ENCODE peak calls at places on chromosome 7, in five cellular contexts. Q is mucosa of descending colon, I is GM06990, P is astrocyte of the spinal cord, A is GM12864. F is an unnamed sample.

GRCh38 chr7:2814682-2815522 is 29.2 kb downstream of the GNA12 start:
- DNase-seq in Q (no peak), I (no peak), P (peak; percentile 82), A (no peak), F (no peak)

GRCh38 chr7:95482398-95482797 is 3.3 kb upstream of the ASB4 start:
- DNase-seq in Q (no peak), I (no peak), P (no peak), A (no peak), F (no peak)

GRCh38 chr7:44143606-44144250 is 2.6 kb upstream of the MYL7 start:
- DNase-seq in Q (no peak), I (no peak), P (no peak), A (no peak), F (no peak)

GRCh38 chr7:33774762-33775523 is 130.4 kb upstream of the BMPER start:
- DNase-seq in Q (no peak), I (no peak), P (peak; percentile 85), A (no peak), F (no peak)

GRCh38 chr7:13945670-13946069 is 43.8 kb downstream of the ETV1 start:
- DNase-seq in Q (no peak), I (no peak), P (peak; percentile 70), A (no peak), F (peak; percentile 1)

GRCh38 chr7:158868754-158869410 is 12.5 kb downstream of the DYNC2I1 start:
- DNase-seq in Q (no peak), I (no peak), P (no peak), A (no peak), F (no peak)

GRCh38 chr7:143492043-143492471 is 14.4 kb downstream of the TAS2R41 start:
- DNase-seq in Q (no peak), I (no peak), P (peak; percentile 74), A (no peak), F (no peak)

GRCh38 chr7:28136420-28136819 is 44.2 kb downstream of the JAZF1 start:
- DNase-seq in Q (no peak), I (no peak), P (no peak), A (no peak), F (no peak)

GRCh38 chr7:131027287-131027773 is 293.3 kb upstream of the KLF14 start:
- DNase-seq in Q (no peak), I (no peak), P (no peak), A (no peak), F (peak; percentile 41)

GRCh38 chr7:5613607-5614006 is 167.9 kb downstream of the RNF216 start:
- DNase-seq in Q (no peak), I (no peak), P (no peak), A (no peak), F (no peak)

GRCh38 chr7:46626261-46627037 is 705.4 kb upstream of the IGFBP3 start:
- DNase-seq in Q (no peak), I (no peak), P (no peak), A (no peak), F (peak; percentile 49)

GRCh38 chr7:102400360-102400759 is 4.2 kb downstream of the PRKRIP1 start:
- DNase-seq in Q (no peak), I (no peak), P (no peak), A (no peak), F (no peak)

GRCh38 chr7:31883761-31884164 is 186.4 kb downstream of the PDE1C start:
- DNase-seq in Q (no peak), I (peak; percentile 68), P (peak; percentile 35), A (no peak), F (peak; percentile 64)

GRCh38 chr7:100901921-100902332 is 6.2 kb upstream of the ACHE start:
- DNase-seq in Q (peak; percentile 63), I (no peak), P (no peak), A (no peak), F (no peak)

GRCh38 chr7:117127585-117128168 is 174.4 kb downstream of the ST7 start:
- DNase-seq in Q (no peak), I (no peak), P (peak; percentile 73), A (no peak), F (peak; percentile 73)

GRCh38 chr7:114070246-114070645 is 151.4 kb upstream of the PPP1R3A start:
- DNase-seq in Q (no peak), I (no peak), P (no peak), A (no peak), F (no peak)

GRCh38 chr7:14950013-14950412 is 47.5 kb upstream of the DGKB start:
- DNase-seq in Q (no peak), I (no peak), P (no peak), A (no peak), F (no peak)

GRCh38 chr7:434891-435486 is 84.7 kb downstream of the PDGFA start:
- DNase-seq in Q (peak; percentile 19), I (no peak), P (no peak), A (no peak), F (no peak)

GRCh38 chr7:45001138-45001694 is 1.2 kb downstream of the CCM2 start:
- DNase-seq in Q (no peak), I (peak; percentile 67), P (no peak), A (no peak), F (peak; percentile 76)

GRCh38 chr7:27110163-27110976 is 7.9 kb upstream of the HOXA2 start:
- DNase-seq in Q (peak; percentile 82), I (no peak), P (peak; percentile 97), A (no peak), F (no peak)

GRCh38 chr7:74429153-74429747 is 24.5 kb upstream of the GTF2IRD1 start:
- DNase-seq in Q (no peak), I (no peak), P (peak; percentile 73), A (no peak), F (no peak)

GRCh38 chr7:143376396-143376795 is 4.7 kb upstream of the ZYX start:
- DNase-seq in Q (peak; percentile 39), I (no peak), P (no peak), A (no peak), F (no peak)

GRCh38 chr7:121960678-121961461 is 87.9 kb downstream of the PTPRZ1 start:
- DNase-seq in Q (no peak), I (no peak), P (peak; percentile 78), A (no peak), F (no peak)

GRCh38 chr7:40538281-40538680 is 403.5 kb downstream of the SUGCT start:
- DNase-seq in Q (no peak), I (no peak), P (peak; percentile 32), A (no peak), F (no peak)

GRCh38 chr7:74354009-74354408 is 64.8 kb downstream of the CLIP2 start:
- DNase-seq in Q (no peak), I (no peak), P (no peak), A (no peak), F (no peak)

GRCh38 chr7:88363249-88363648 is 56.6 kb upstream of the STEAP4 start:
- DNase-seq in Q (no peak), I (no peak), P (no peak), A (no peak), F (no peak)

GRCh38 chr7:50595538-50596102 is 30.4 kb upstream of the DDC start:
- DNase-seq in Q (no peak), I (no peak), P (peak; percentile 46), A (no peak), F (peak; percentile 49)

GRCh38 chr7:98240961-98241673 is 10.9 kb downstream of the TECPR1 start:
- DNase-seq in Q (no peak), I (no peak), P (peak; percentile 46), A (no peak), F (peak; percentile 71)

GRCh38 chr7:95324396-95324795 is at the start of gene PON1:
- DNase-seq in Q (peak; percentile 45), I (peak; percentile 50), P (no peak), A (no peak), F (peak; percentile 27)

GRCh38 chr7:33804261-33804660 is 101.1 kb upstream of the BMPER start:
- DNase-seq in Q (no peak), I (no peak), P (no peak), A (no peak), F (no peak)

DNA sequence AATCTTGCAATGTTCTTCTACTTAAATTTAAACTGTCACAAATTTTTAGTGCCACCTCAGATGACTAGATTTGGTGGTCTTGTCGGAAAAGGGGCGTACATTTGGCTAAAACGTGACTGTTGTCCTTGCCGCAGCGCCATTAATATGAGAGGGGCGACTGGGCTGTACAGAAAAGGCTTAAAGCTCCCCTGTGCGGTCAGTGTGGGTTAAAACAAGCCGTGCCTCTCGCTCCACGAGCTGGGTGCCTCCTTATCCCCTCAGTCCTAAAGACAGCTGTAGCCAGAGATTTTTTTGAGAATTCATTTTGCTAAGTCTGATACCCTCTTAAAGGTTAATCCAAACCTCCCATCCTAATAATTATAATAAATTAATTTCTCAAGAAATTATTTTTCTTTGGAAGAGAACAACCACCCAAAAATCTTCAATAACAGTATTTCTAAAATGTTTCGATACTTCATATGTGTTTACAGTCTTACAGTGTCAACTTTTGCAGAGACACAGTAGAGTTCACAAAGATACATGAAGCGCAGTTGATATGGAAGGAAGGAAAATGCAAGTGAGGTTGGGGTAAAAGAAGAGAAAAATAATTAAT is 68.6 kb downstream of the C7orf25 start:
- DNase-seq in Q (no peak), I (no peak), P (peak; percentile 47), A (no peak), F (peak; percentile 3)
- H3K4me3 ChIP-seq in Q (no peak overlapping the region), I (no peak overlapping the region), P (peak overlapping the region; percentile 9), A (no peak overlapping the region), F (no peak overlapping the region)

GRCh38 chr7:105399043-105399725 is 10.5 kb upstream of the SRPK2 start:
- DNase-seq in Q (no peak), I (no peak), P (peak; percentile 43), A (no peak), F (peak; percentile 6)
- TF ChIP-seq CTCF in Q (no peak), I (peak; percentile 6), P (peak; percentile 42), A (no peak), F (no peak)

GRCh38 chr7:81211204-81211603 is 292.4 kb upstream of the SEMA3C start:
- DNase-seq in Q (no peak), I (no peak), P (no peak), A (no peak), F (no peak)
- H3K4me3 ChIP-seq in Q (no peak overlapping the region), I (no peak overlapping the region), P (no peak overlapping the region), A (no peak overlapping the region), F (no peak overlapping the region)

GRCh38 chr7:11835260-11835659 is 3.3 kb upstream of the THSD7A start:
- DNase-seq in Q (no peak), I (no peak), P (peak; percentile 9), A (no peak), F (no peak)
- TF ChIP-seq CTCF in Q (no peak), I (no peak), P (peak; percentile 34), A (no peak), F (no peak)

F was measured in GM12865.